ENCODE peak calls at places on chromosomes 16 and 17, in six cellular contexts. V, W, K, S, A and P are unnamed samples.

GRCh38 chr16:53090591-53091507 is 36.1 kb downstream of the CHD9 start:
- DNase-seq in S (peak; percentile 96), V (peak; percentile 95), A (no peak), W (peak; percentile 73), K (peak; percentile 96), P (no peak)

GRCh38 chr16:12225816-12226480 is 249.4 kb downstream of the SNX29 start:
- DNase-seq in K (no peak), V (no peak), A (no peak), S (no peak), W (no peak), P (no peak)

GRCh38 chr17:61469474-61469873 is 17.3 kb downstream of the TBX4 start:
- DNase-seq in W (peak; percentile 10), V (no peak), S (peak; percentile 16), K (no peak), A (no peak), P (no peak)

GRCh38 chr17:73138541-73139138 is 26.2 kb upstream of the SSTR2 start:
- DNase-seq in K (no peak), V (no peak), W (no peak), S (no peak), A (no peak), P (no peak)

GRCh38 chr17:31339906-31340661 is 18.7 kb upstream of the EVI2A start:
- DNase-seq in S (no peak), A (no peak), V (no peak), K (no peak), W (no peak), P (no peak)

GRCh38 chr16:27326251-27326650 is 12.5 kb downstream of the IL4R start:
- DNase-seq in K (no peak), V (no peak), S (no peak), W (no peak), A (no peak), P (no peak)

GRCh38 chr16:85492617-85492957 is 120.5 kb upstream of the GSE1 start:
- DNase-seq in V (no peak), W (no peak), S (no peak), A (no peak), K (no peak), P (no peak)

GRCh38 chr17:65584604-65585521 is 23.4 kb upstream of the AXIN2 start:
- DNase-seq in W (no peak), A (no peak), K (no peak), S (peak; percentile 58), V (peak; percentile 13), P (peak; percentile 26)

GRCh38 chr17:68782829-68783228 is 172.4 kb downstream of the ABCA8 start:
- DNase-seq in V (no peak), A (no peak), K (no peak), W (no peak), S (no peak), P (no peak)

GRCh38 chr16:22262460-22262859 is 34.7 kb upstream of the POLR3E start:
- DNase-seq in A (no peak), W (no peak), K (no peak), S (no peak), V (no peak), P (no peak)

GRCh38 chr16:19307587-19308241 is 22.2 kb downstream of the CLEC19A start:
- DNase-seq in W (no peak), S (no peak), K (no peak), A (no peak), V (no peak), P (no peak)

DNA sequence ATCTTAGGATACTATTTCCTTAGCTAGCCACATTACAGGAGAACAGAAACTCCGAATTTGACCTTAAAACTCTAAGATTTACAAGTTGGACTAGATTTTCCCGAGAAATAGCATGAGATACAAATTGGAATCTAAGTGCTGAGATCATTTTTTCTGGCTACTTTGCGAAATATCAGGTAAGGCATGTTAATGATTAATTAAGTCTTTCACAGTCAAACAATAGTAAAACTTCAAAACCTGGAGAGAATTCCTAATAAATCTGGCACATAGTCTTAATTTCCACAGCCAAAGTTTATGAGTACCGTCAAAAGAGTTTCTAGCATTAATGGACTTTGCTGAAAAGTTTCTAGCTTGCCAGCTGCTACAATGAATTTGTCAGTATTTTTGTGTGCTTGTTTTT is 379.5 kb upstream of the TOM1L1 start:
- DNase-seq in W (no peak), V (no peak), S (no peak), A (no peak), K (no peak), P (no peak)
- H3K9me3 ChIP-seq in W (no peaks in the 10 kb centered on the region), V (no peaks in the 10 kb centered on the region), S (no peaks in the 10 kb centered on the region), A (peaks cover 38% of the 10 kb centered on the region), K (no peaks in the 10 kb centered on the region), P (no peaks in the 10 kb centered on the region)

DNA sequence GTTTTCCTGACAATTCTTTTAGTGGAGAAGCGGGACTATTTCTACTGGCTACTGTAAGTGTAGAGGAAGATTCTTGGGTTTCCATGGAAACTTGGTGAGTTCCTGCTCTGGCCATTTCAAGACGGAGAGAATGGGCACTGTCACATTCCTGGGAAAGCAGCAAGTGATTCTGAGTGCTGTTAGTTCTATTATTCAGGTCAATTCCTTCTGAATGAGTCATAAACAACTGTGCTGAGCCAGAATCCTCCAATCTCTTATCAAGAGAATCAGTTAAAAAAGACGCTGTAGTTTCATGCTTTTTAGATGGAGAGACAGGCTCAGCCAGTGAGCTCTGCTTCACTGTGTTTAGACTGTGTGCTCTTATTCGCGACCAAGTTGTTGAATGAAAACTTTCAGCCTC is 19.6 kb downstream of the AKAP10 start:
- DNase-seq in W (no peak), V (no peak), S (no peak), A (peak; percentile 32), K (no peak), P (no peak)
- H3K27ac ChIP-seq in W (no peak overlapping the region), V (no peak overlapping the region), S (no peak overlapping the region), A (peak overlapping the region; percentile 38), K (no peak overlapping the region), P (no peak overlapping the region)

DNA sequence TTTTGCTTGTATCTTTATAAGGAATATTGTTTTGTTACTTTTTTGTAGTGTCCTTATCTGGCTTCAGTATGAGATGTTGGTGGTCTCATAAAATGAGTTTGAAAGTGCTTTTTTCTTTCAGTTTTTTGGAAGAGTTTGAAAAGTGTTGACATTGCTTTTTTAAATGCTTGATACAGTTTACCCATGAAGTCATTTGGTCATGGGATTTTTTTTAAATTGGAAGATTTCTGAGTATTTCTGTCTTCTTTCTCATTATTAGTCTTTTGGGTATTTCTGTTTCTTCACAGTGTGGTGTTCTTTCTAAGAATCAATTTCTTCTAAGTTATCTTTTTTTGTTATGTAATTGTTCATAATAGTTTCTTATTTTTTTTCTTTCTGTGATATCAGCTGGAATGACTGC is 15.1 kb downstream of the ZNF267 start:
- DNase-seq in K (no peak), S (no peak), W (no peak), A (no peak), V (no peak), P (no peak)
- H3K9me3 ChIP-seq in K (no peaks in the 10 kb centered on the region), S (no peaks in the 10 kb centered on the region), W (no peaks in the 10 kb centered on the region), A (peaks cover 26% of the 10 kb centered on the region), V (peaks cover 10% of the 10 kb centered on the region), P (no peaks in the 10 kb centered on the region)

DNA sequence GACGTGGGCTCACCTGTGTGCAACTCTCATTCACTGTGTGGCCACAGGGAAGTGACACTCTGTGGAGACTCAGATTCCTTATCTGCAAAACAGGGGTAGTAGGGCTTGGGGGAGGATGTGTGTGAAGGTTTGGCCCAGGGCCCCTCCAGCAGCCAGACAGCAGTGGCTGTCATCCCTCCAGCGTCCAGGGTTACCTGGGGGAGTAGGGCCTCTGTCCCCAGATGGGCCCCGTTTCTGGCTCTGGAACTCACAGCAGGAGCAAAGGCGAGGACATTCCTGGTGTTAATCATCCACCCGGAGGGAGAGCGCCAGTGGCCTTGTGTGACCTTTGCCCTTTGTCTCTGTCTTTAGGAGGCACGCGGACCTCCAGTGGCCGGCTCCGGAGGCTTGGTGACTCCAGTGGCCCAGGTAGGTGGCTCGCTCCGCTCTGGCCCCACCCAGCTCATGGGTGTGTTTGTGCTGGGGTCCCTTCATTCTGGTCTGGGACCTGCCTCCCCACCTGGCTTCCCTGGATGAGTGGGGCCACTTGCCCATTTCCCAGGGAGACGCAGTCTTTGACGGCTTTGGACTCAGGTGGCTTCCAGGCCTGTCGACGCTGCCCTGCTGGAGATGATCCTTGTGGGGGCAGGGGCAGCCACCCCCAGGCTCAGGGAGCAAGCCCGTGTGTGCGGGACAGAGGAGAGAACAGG is 166.2 kb downstream of the SEC14L1 start:
- DNase-seq in K (no peak), S (peak; percentile 92), W (peak; percentile 81), V (no peak), A (no peak), P (no peak)
- H3K27ac ChIP-seq in K (no peak overlapping the region), S (peak overlapping the region; percentile 67), W (peak overlapping the region; percentile 57), V (no peak overlapping the region), A (peak overlapping the region; percentile 30), P (no peak overlapping the region)

DNA sequence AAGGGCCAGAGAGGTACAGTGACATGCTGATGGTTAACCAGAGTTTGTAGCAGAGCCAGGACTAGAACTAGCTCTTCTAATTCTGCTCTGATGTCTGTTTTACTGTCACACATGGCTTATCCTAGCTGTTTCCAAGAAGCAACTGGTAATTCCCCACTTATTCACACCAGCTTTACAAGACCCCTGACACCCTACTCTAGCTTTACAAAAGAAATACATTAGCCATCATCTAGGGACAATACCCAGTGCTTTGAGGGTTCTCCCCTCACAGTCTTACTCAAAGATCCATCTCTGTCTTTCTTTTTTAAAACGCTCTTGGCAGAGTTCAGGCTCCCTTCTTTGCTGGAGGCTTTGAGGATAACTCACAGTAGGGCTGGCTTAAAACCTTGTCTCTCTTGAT is 197.3 kb upstream of the PMFBP1 start:
- DNase-seq in A (no peak), S (no peak), W (no peak), V (no peak), K (no peak), P (no peak)
- H3K9me3 ChIP-seq in A (no peaks in the 10 kb centered on the region), S (no peaks in the 10 kb centered on the region), W (no peaks in the 10 kb centered on the region), V (peaks cover 21% of the 10 kb centered on the region), K (peaks cover 10% of the 10 kb centered on the region), P (no peaks in the 10 kb centered on the region)

DNA sequence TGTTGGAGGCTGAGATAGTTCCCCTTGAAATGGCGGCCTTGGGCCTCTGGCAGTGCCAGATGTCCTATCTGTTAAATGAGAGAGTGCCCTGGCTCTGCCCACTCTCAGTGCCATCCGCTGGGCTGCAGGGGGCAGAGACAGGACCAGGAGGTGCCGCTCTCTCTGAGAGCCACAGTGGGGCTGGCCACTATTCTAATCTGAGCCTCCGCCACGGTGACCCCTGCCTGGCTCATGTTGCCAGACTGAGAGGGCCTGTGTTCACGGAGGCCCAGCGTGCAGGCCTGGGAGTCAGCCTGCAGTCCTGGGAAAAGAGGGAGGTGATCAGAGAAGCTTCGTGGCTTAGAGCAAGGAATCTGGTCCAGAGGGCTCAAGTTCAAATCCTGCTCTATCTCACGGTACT is 6.5 kb downstream of the ATP2A3 start:
- DNase-seq in S (no peak), W (no peak), V (no peak), A (no peak), K (no peak), P (no peak)
- H3K27ac ChIP-seq in S (no peak overlapping the region), W (no peak overlapping the region), V (no peak overlapping the region), A (no peak overlapping the region), K (no peak overlapping the region), P (peak overlapping the region; percentile 8)

GRCh38 chr16:5580772-5581171 is 483.2 kb upstream of the EEF2KMT start:
- DNase-seq in V (no peak), W (no peak), A (no peak), S (no peak), K (no peak), P (no peak)

GRCh38 chr16:5582529-5582928 is 484.9 kb upstream of the EEF2KMT start:
- DNase-seq in V (no peak), W (no peak), A (no peak), K (no peak), S (no peak), P (no peak)

GRCh38 chr16:5581963-5582362 is 484.4 kb upstream of the EEF2KMT start:
- DNase-seq in S (no peak), W (no peak), A (no peak), V (no peak), K (no peak), P (no peak)

GRCh38 chr16:5580320-5580719 is 482.7 kb upstream of the EEF2KMT start:
- DNase-seq in W (no peak), A (no peak), V (no peak), K (no peak), S (no peak), P (no peak)

GRCh38 chr16:5581428-5581827 is 483.8 kb upstream of the EEF2KMT start:
- DNase-seq in V (no peak), A (no peak), K (no peak), S (no peak), W (no peak), P (no peak)
- H3K9me3 ChIP-seq in V (no peaks in the 10 kb centered on the region), A (no peaks in the 10 kb centered on the region), K (no peaks in the 10 kb centered on the region), S (no peaks in the 10 kb centered on the region), W (no peaks in the 10 kb centered on the region), P (no peaks in the 10 kb centered on the region)